ENCODE peak calls at places on chromosome 5, in five cellular contexts. One of them, this sample, is unnamed.

GRCh38 chr5:126384985-126385384 is 38.2 kb upstream of the GRAMD2B start:
- DNase-seq in A549: no peak
- DNase-seq in CD8-positive, alpha-beta T cell: no peak
- DNase-seq in SIG-M5: no peak
- DNase-seq in central memory CD8-positive, alpha-beta T cell: no peak
- DNase-seq in this sample: no peak

GRCh38 chr5:109350537-109351270 is 59.1 kb downstream of the PJA2 start:
- DNase-seq in central memory CD8-positive, alpha-beta T cell: no peak
- DNase-seq in A549: no peak
- DNase-seq in CD8-positive, alpha-beta T cell: no peak
- DNase-seq in SIG-M5: no peak
- DNase-seq in this sample: no peak

GRCh38 chr5:181114844-181115778 is 15.9 kb downstream of the OR2V1 start:
- DNase-seq in CD8-positive, alpha-beta T cell: no peak
- DNase-seq in SIG-M5: no peak
- DNase-seq in A549: peak
- DNase-seq in central memory CD8-positive, alpha-beta T cell: no peak
- DNase-seq in this sample: peak

GRCh38 chr5:68961762-68962161 is 132.1 kb upstream of the SLC30A5 start:
- DNase-seq in A549: no peak
- DNase-seq in SIG-M5: no peak
- DNase-seq in central memory CD8-positive, alpha-beta T cell: no peak
- DNase-seq in CD8-positive, alpha-beta T cell: no peak
- DNase-seq in this sample: no peak

GRCh38 chr5:103929310-103930003 is 366.9 kb upstream of the NUDT12 start:
- DNase-seq in A549: no peak
- DNase-seq in CD8-positive, alpha-beta T cell: no peak
- DNase-seq in SIG-M5: no peak
- DNase-seq in central memory CD8-positive, alpha-beta T cell: no peak
- DNase-seq in this sample: no peak

GRCh38 chr5:7208911-7209310 is 187.0 kb upstream of the ADCY2 start:
- DNase-seq in A549: no peak
- DNase-seq in CD8-positive, alpha-beta T cell: no peak
- DNase-seq in SIG-M5: no peak
- DNase-seq in central memory CD8-positive, alpha-beta T cell: no peak
- DNase-seq in this sample: no peak

GRCh38 chr5:158716668-158717067 is 383.0 kb downstream of the EBF1 start:
- DNase-seq in CD8-positive, alpha-beta T cell: no peak
- DNase-seq in SIG-M5: no peak
- DNase-seq in central memory CD8-positive, alpha-beta T cell: no peak
- DNase-seq in A549: no peak
- DNase-seq in this sample: no peak

GRCh38 chr5:149849990-149850910 is 94.3 kb downstream of the PDE6A start:
- DNase-seq in central memory CD8-positive, alpha-beta T cell: no peak
- DNase-seq in SIG-M5: no peak
- DNase-seq in A549: no peak
- DNase-seq in CD8-positive, alpha-beta T cell: no peak
- DNase-seq in this sample: no peak

GRCh38 chr5:106854941-106855340 is 815.8 kb downstream of the EFNA5 start:
- DNase-seq in central memory CD8-positive, alpha-beta T cell: no peak
- DNase-seq in SIG-M5: no peak
- DNase-seq in CD8-positive, alpha-beta T cell: no peak
- DNase-seq in A549: no peak
- DNase-seq in this sample: no peak

GRCh38 chr5:111299831-111300432 is 75.7 kb downstream of the CAMK4 start:
- DNase-seq in A549: no peak
- DNase-seq in central memory CD8-positive, alpha-beta T cell: no peak
- DNase-seq in CD8-positive, alpha-beta T cell: no peak
- DNase-seq in SIG-M5: no peak
- DNase-seq in this sample: no peak

GRCh38 chr5:90161399-90161798 is 248.2 kb downstream of the CETN3 start:
- DNase-seq in CD8-positive, alpha-beta T cell: no peak
- DNase-seq in central memory CD8-positive, alpha-beta T cell: no peak
- DNase-seq in SIG-M5: no peak
- DNase-seq in A549: peak
- DNase-seq in this sample: peak

GRCh38 chr5:15385553-15385952 is 114.4 kb upstream of the FBXL7 start:
- DNase-seq in central memory CD8-positive, alpha-beta T cell: no peak
- DNase-seq in SIG-M5: no peak
- DNase-seq in CD8-positive, alpha-beta T cell: no peak
- DNase-seq in A549: no peak
- DNase-seq in this sample: no peak

GRCh38 chr5:71586941-71587708 is at the start of gene MCCC2:
- DNase-seq in central memory CD8-positive, alpha-beta T cell: peak
- DNase-seq in CD8-positive, alpha-beta T cell: peak
- DNase-seq in SIG-M5: peak
- DNase-seq in A549: peak
- DNase-seq in this sample: peak

GRCh38 chr5:168136340-168136739 is 155.1 kb upstream of the WWC1 start:
- DNase-seq in SIG-M5: no peak
- DNase-seq in A549: no peak
- DNase-seq in central memory CD8-positive, alpha-beta T cell: no peak
- DNase-seq in CD8-positive, alpha-beta T cell: no peak
- DNase-seq in this sample: no peak

GRCh38 chr5:173634465-173634983 is 18.1 kb upstream of the BOD1 start:
- DNase-seq in SIG-M5: no peak
- DNase-seq in CD8-positive, alpha-beta T cell: no peak
- DNase-seq in central memory CD8-positive, alpha-beta T cell: no peak
- DNase-seq in A549: no peak
- DNase-seq in this sample: no peak

GRCh38 chr5:133083901-133084300 is 32.1 kb downstream of the HSPA4 start:
- DNase-seq in SIG-M5: no peak
- DNase-seq in central memory CD8-positive, alpha-beta T cell: no peak
- DNase-seq in CD8-positive, alpha-beta T cell: no peak
- DNase-seq in A549: no peak
- DNase-seq in this sample: no peak

GRCh38 chr5:176653401-176653800 is 6.1 kb downstream of the TSPAN17 start:
- DNase-seq in CD8-positive, alpha-beta T cell: no peak
- DNase-seq in central memory CD8-positive, alpha-beta T cell: peak
- DNase-seq in SIG-M5: no peak
- DNase-seq in A549: no peak
- DNase-seq in this sample: no peak

GRCh38 chr5:77396017-77396416 is 96.1 kb downstream of the WDR41 start:
- DNase-seq in A549: no peak
- DNase-seq in SIG-M5: no peak
- DNase-seq in central memory CD8-positive, alpha-beta T cell: no peak
- DNase-seq in CD8-positive, alpha-beta T cell: no peak
- DNase-seq in this sample: no peak

GRCh38 chr5:147822686-147823491 is 8.6 kb downstream of the SPINK1 start:
- DNase-seq in A549: peak
- DNase-seq in CD8-positive, alpha-beta T cell: no peak
- DNase-seq in SIG-M5: no peak
- DNase-seq in central memory CD8-positive, alpha-beta T cell: peak
- DNase-seq in this sample: no peak